ENCODE peak calls at places on chromosomes 6 and 20, in ten cellular contexts. Y is small intestine, Q is right lobe of liver, W is MM.1S, K is suprapubic skin, G is heart right ventricle, T is fibroblast of lung, U is SK-N-SH, P is right atrium auricular region, B is mesenchymal stem cell. A is an unnamed sample. For H3K4me1 and H3K9me3, the result is how much of the 10 kb centered on the place peaks cover.

GRCh38 chr6:89440200-89440599 is 7.2 kb downstream of the ANKRD6 start:
- DNase-seq in G (no peak), Q (no peak), W (no peak), K (no peak), P (no peak), B (no peak), T (no peak), U (no peak), Y (no peak), A (no peak)

GRCh38 chr6:116954938-116955337 is 77.9 kb downstream of the RFX6 start:
- DNase-seq in T (no peak), Y (peak), K (no peak), U (no peak), B (no peak), W (no peak), G (no peak), P (no peak), Q (peak), A (no peak)

GRCh38 chr6:151440498-151440897 is 11.4 kb downstream of the RMND1 start:
- DNase-seq in B (peak), U (no peak), P (no peak), Q (no peak), Y (no peak), G (no peak), T (no peak), K (no peak), W (peak), A (no peak)

GRCh38 chr20:61902213-61902869 is 163.3 kb downstream of the TAF4 start:
- DNase-seq in U (no peak), G (no peak), K (no peak), Y (no peak), P (no peak), Q (no peak), T (no peak), B (no peak), W (no peak), A (no peak)

GRCh38 chr20:16922834-16923233 is 174.7 kb downstream of the OTOR start:
- DNase-seq in G (no peak), Y (no peak), B (peak), U (no peak), W (no peak), P (no peak), T (peak), K (no peak), Q (no peak), A (no peak)

GRCh38 chr20:60087563-60088105 is 129.4 kb downstream of the CDH26 start:
- DNase-seq in G (no peak), B (no peak), U (no peak), Q (no peak), W (no peak), P (no peak), K (no peak), T (peak), Y (no peak), A (no peak)

GRCh38 chr6:114108119-114109002 is 137.4 kb upstream of the HDAC2 start:
- DNase-seq in P (peak), U (peak), Q (peak), W (peak), B (peak), T (peak), G (peak), K (no peak), Y (peak), A (peak)

GRCh38 chr20:31675828-31676533 is 38.3 kb downstream of the COX4I2 start:
- DNase-seq in P (no peak), Q (no peak), T (peak), K (no peak), U (no peak), G (peak), W (peak), Y (peak), B (peak), A (no peak)

GRCh38 chr20:56373942-56374341 is 15.2 kb downstream of the FAM210B start:
- DNase-seq in U (no peak), P (no peak), B (peak), W (no peak), Q (no peak), T (peak), G (no peak), K (no peak), Y (no peak), A (no peak)

GRCh38 chr20:51946581-51946980 is 144.3 kb upstream of the SALL4 start:
- DNase-seq in P (no peak), Q (no peak), B (no peak), K (no peak), G (no peak), T (no peak), W (no peak), U (no peak), Y (no peak), A (no peak)

GRCh38 chr6:30490031-30490876 is 945 bp downstream of the HLA-E start:
- DNase-seq in G (peak), W (peak), Q (peak), K (peak), U (peak), Y (peak), T (peak), B (peak), P (no peak), A (peak)

GRCh38 chr20:5261763-5262162 is 55.0 kb downstream of the PROKR2 start:
- DNase-seq in Q (no peak), G (no peak), W (no peak), B (no peak), K (no peak), U (no peak), Y (no peak), T (no peak), P (no peak), A (no peak)

GRCh38 chr6:135183532-135184440 is 2.7 kb downstream of the MYB start:
- DNase-seq in B (peak), P (no peak), Y (peak), T (peak), Q (peak), U (peak), K (no peak), G (no peak), W (peak), A (peak)

GRCh38 chr20:59873409-59873808 is 60.0 kb downstream of the SYCP2 start:
- DNase-seq in U (no peak), P (no peak), K (no peak), W (peak), T (no peak), G (no peak), Q (no peak), Y (no peak), B (no peak), A (no peak)

GRCh38 chr6:150177260-150178246 is 34.7 kb downstream of the PPP1R14C start:
- DNase-seq in Q (no peak), B (peak), U (no peak), K (no peak), G (peak), W (no peak), Y (peak), T (peak), P (no peak), A (no peak)

GRCh38 chr6:110537208-110538123 is 61.1 kb upstream of the SLC22A16 start:
- DNase-seq in U (no peak), G (no peak), B (peak), T (peak), Q (no peak), K (no peak), P (no peak), W (no peak), Y (peak), A (peak)

GRCh38 chr6:131281471-131282270 is 146.4 kb downstream of the AKAP7 start:
- DNase-seq in W (no peak), U (no peak), G (peak), Y (peak), T (peak), K (no peak), B (peak), Q (peak), P (no peak), A (no peak)

GRCh38 chr20:4041748-4042411 is 26.5 kb upstream of the RNF24 start:
- DNase-seq in W (no peak), B (peak), U (no peak), Q (no peak), G (no peak), Y (peak), T (peak), K (no peak), P (no peak), A (peak)

GRCh38 chr6:125077453-125077852 is 76.1 kb upstream of the TPD52L1 start:
- DNase-seq in W (no peak), G (no peak), Q (no peak), P (no peak), T (peak), Y (no peak), B (no peak), K (no peak), U (no peak), A (no peak)

GRCh38 chr6:75608304-75608703 is 6.6 kb downstream of the SENP6 start:
- DNase-seq in Y (no peak), U (no peak), W (no peak), G (no peak), K (no peak), Q (no peak), B (no peak), T (no peak), P (no peak), A (no peak)
- H3K4me1 ChIP-seq in Y (under half), U (under half), W (under half), G (half or more), K (half or more), Q (under half), B (under half), T (under half), P (half or more), A (under half)

GRCh38 chr6:137213813-137214212 is 5.4 kb downstream of the IFNGR1 start:
- DNase-seq in G (no peak), K (no peak), T (no peak), W (no peak), Y (no peak), Q (no peak), P (no peak), B (no peak), U (no peak), A (no peak)
- H3K9me3 ChIP-seq in G (under half), K (under half), T (under half), W (under half), Y (under half), Q (under half), P (under half), B (under half), U (under half), A (under half)

GRCh38 chr6:45560421-45560820 is 182.7 kb upstream of the SUPT3H start:
- DNase-seq in P (no peak), Q (no peak), T (no peak), U (no peak), B (no peak), K (no peak), Y (no peak), G (no peak), W (no peak), A (no peak)

GRCh38 chr6:45562171-45562570 is 184.4 kb upstream of the SUPT3H start:
- DNase-seq in G (no peak), U (no peak), Q (no peak), W (no peak), B (no peak), P (no peak), T (no peak), Y (no peak), K (no peak), A (no peak)

GRCh38 chr6:45563902-45564301 is 186.2 kb upstream of the SUPT3H start:
- DNase-seq in P (no peak), W (no peak), Y (no peak), K (no peak), U (no peak), Q (no peak), B (no peak), G (no peak), T (no peak), A (no peak)

GRCh38 chr6:45566882-45567281 is 189.1 kb upstream of the SUPT3H start:
- DNase-seq in Y (peak), T (peak), B (peak), Q (no peak), P (no peak), G (no peak), U (no peak), K (no peak), W (no peak), A (peak)

GRCh38 chr6:45563092-45563491 is 185.4 kb upstream of the SUPT3H start:
- DNase-seq in Q (no peak), U (no peak), T (peak), B (no peak), P (no peak), G (no peak), Y (no peak), K (no peak), W (no peak), A (no peak)
- H3K27ac ChIP-seq in Q (no peak), U (no peak), T (no peak), B (no peak), P (peak), G (no peak), Y (no peak), K (no peak), W (no peak), A (no peak)

DNA sequence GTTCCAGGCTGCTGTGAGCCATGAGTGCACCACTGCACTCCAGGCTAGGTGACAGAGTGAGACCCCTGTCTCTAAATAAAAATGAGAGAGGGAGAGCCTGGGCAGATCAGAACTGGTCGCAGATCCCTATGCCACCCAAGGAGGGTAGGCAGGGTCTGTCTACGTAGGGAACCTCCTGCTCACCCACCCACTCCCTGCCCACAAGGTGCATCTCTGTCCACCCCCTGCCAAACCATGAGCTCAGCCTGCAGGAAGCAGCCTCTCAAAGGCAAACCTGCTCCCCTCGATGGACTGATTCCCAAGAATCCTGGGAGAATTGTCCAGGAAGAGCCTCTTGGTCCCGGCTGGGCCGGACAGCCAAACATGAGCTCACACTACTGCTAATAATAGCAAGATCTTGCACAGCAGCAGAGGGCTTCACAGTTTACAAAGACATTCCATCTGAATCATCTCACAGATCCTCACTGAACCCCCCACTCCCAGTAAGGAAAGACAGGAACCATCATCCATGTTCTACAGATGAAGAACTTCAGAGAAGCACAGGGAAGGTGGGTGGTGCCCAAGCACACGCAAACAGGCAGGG is 27.8 kb upstream of the TLDC2 start:
- DNase-seq in U (no peak), Y (no peak), P (peak), Q (no peak), W (no peak), B (peak), K (no peak), G (peak), T (peak), A (no peak)
- H3K4me1 ChIP-seq in U (under half), Y (under half), P (half or more), Q (under half), W (under half), B (under half), K (half or more), G (half or more), T (half or more), A (under half)

DNA sequence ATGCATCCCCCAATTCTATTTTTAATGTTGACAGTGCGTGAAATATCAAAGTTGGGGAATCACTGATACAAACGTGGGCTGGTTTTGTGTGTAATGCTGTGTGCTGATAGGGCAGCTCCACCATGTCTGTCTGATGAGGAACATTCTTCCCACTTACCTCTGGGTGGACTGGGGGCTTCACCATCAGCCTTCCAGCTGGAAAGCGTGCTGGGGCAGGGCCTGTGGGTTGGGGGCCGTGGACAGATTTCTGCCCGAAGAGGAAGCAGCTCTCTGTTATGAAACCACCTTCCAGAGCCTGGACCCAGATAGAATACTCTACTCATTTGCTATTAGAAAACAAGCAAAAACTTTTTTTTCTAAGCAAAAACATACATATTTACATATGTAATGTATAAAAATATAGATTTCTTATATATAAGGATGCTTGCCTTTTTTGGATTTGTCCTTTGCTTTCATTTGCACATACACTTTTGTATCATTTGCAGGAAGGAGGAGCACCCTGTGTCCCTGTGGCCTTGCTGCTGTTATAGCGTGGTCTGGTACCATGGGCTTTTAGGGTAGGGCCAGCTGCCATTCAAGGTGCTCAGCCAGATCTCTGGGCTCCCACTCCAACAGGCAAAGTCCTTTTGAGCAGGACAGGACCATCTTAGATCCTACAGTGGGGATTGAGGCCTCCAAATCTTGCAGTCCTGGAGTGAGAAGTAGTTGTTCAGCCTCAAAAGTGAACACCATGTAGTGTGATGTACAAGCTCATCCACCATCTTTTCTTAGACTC is 48.1 kb downstream of the DUSP22 start:
- DNase-seq in Y (no peak), G (no peak), T (no peak), Q (no peak), W (no peak), K (no peak), P (no peak), U (no peak), B (no peak), A (no peak)
- H3K9me3 ChIP-seq in Y (under half), G (under half), T (under half), Q (under half), W (under half), K (under half), P (under half), U (under half), B (under half), A (under half)

DNA sequence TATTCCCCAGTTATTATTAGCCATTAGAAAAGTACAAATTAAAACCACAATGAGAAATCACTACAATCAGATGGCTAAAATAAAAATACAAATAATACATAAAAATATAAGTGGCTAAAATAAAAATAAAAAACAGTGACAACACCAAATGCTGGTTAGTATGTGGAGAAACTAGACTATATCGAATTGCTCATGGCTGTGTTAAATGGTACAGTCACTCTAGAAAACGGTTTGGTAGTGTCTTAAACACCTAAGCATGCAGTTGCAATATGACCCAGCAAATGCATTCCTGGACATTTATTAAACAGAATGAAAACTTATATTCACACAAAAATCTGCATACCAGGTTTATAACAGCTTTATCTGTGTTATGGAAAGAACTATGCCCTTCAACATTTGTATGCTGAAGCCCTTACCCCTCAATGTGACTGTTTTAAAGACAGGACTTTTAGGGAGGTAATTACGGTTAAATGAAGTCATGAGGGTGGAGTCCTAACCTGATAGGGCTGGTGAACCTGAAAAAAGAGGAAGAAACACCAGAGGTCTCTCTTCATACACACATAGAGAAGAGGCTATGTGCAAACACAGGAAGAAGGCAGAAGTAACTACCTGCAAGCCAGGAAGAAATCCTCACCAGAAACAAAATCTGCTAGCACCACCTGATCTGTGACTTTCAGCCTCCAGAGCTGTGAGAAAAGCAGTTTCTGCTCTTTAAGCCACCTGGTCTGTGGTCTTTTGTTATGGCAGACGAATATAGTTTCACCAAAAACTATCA is 84.9 kb downstream of the ASCC3 start:
- DNase-seq in W (peak), T (no peak), Q (no peak), B (no peak), U (no peak), G (no peak), K (no peak), P (no peak), Y (no peak), A (no peak)
- H3K27ac ChIP-seq in W (peak), T (no peak), Q (no peak), B (no peak), U (no peak), G (no peak), K (no peak), P (no peak), Y (no peak), A (no peak)